ENCODE peak calls at places on chromosomes 13 and 19, in ten cellular contexts. X is colonic mucosa; Y is SJCRH30; O is activated CD4-positive, alpha-beta T cell treated with anti-CD3 and anti-CD28 coated beads, Interleukin-2, amount 50 U/mL, for 1 hour; D is activated T-helper 2 cell treated with anti-CD3 and anti-CD28 coated beads, Interferon-gamma antibody, Interleukin-2, Interleukin-4, amounts not matched to agents 10 μg/mL and 5 μg/mL and 100 μg/mL, durations not matched to agents 14 hours and 24 hours and 36 hours; H is HT1080; Q is T-cell; G is stimulated activated CD4-positive, alpha-beta T cell treated with anti-CD3 and anti-CD28 coated beads, TNF-alpha, amount 100 ng/mL, for 24 hours; T is cardiac muscle cell; U is HCT116. P is an unnamed sample.
A peak's percentile ranks its signal among the peaks of the same experiment; 100 is the strongest.

GRCh38 chr19:17200408-17201079 is 14.6 kb upstream of the USE1 start:
- DNase-seq in X (no peak), Y (no peak), O (no peak), D (no peak), H (no peak), Q (no peak), G (no peak), T (no peak), U (no peak), P (no peak)

GRCh38 chr13:24834902-24835510 is 71.0 kb downstream of the RNF17 start:
- DNase-seq in X (peak; percentile 19), Y (peak; percentile 64), O (no peak), D (no peak), H (no peak), Q (no peak), G (no peak), T (no peak), U (no peak), P (no peak)

GRCh38 chr19:29878973-29879654 is 62.9 kb upstream of the URI1 start:
- DNase-seq in X (no peak), Y (peak; percentile 79), O (no peak), D (no peak), H (peak; percentile 88), Q (no peak), G (no peak), T (peak; percentile 41), U (peak; percentile 48), P (no peak)

GRCh38 chr13:80336335-80336734 is 4.6 kb downstream of the SPRY2 start:
- DNase-seq in X (no peak), Y (peak; percentile 50), O (no peak), D (no peak), H (no peak), Q (no peak), G (no peak), T (no peak), U (no peak), P (no peak)

GRCh38 chr13:108895220-108895704 is 265.9 kb downstream of the MYO16 start:
- DNase-seq in X (no peak), Y (peak; percentile 52), O (no peak), D (no peak), H (peak; percentile 50), Q (no peak), G (no peak), T (peak; percentile 63), U (no peak), P (no peak)

GRCh38 chr13:104773775-104774174 is 1707.6 kb upstream of the SLC10A2 start:
- DNase-seq in X (no peak), Y (peak; percentile 73), O (no peak), D (no peak), H (peak; percentile 57), Q (no peak), G (no peak), T (peak; percentile 68), U (peak; percentile 39), P (no peak)

GRCh38 chr19:43699506-43700367 is 16.1 kb upstream of the IRGC start:
- DNase-seq in X (peak; percentile 51), Y (peak; percentile 34), O (no peak), D (no peak), H (no peak), Q (no peak), G (no peak), T (peak; percentile 48), U (no peak), P (no peak)

GRCh38 chr19:40982594-40983101 is 8.4 kb upstream of the CYP2B6 start:
- DNase-seq in X (no peak), Y (peak; percentile 12), O (no peak), D (no peak), H (no peak), Q (no peak), G (no peak), T (no peak), U (no peak), P (no peak)

GRCh38 chr13:65768545-65768944 is 1461.6 kb downstream of the PCDH9 start:
- DNase-seq in X (no peak), Y (peak; percentile 13), O (no peak), D (no peak), H (no peak), Q (no peak), G (no peak), T (no peak), U (no peak), P (no peak)

GRCh38 chr13:114152285-114152645 is 19.8 kb upstream of the RASA3 start:
- DNase-seq in X (no peak), Y (no peak), O (no peak), D (no peak), H (no peak), Q (no peak), G (no peak), T (no peak), U (no peak), P (no peak)

GRCh38 chr19:5914946-5915781 is 1.1 kb downstream of the CAPS start:
- DNase-seq in X (peak; percentile 63), Y (no peak), O (no peak), D (no peak), H (no peak), Q (no peak), G (no peak), T (peak; percentile 49), U (no peak), P (no peak)

GRCh38 chr19:40465025-40465780 is at the start of gene BLVRB:
- DNase-seq in X (no peak), Y (no peak), O (no peak), D (no peak), H (peak; percentile 60), Q (no peak), G (no peak), T (no peak), U (no peak), P (peak; percentile 58)

GRCh38 chr13:92948034-92948433 is 278.6 kb upstream of the GPC6 start:
- DNase-seq in X (no peak), Y (no peak), O (no peak), D (no peak), H (no peak), Q (no peak), G (no peak), T (no peak), U (no peak), P (no peak)

GRCh38 chr19:15551183-15552004 is 43.1 kb downstream of the CYP4F22 start:
- DNase-seq in X (peak; percentile 30), Y (peak; percentile 37), O (peak; percentile 67), D (peak; percentile 45), H (no peak), Q (peak; percentile 48), G (peak; percentile 50), T (no peak), U (no peak), P (peak; percentile 35)

GRCh38 chr13:66659291-66660012 is 570.7 kb downstream of the PCDH9 start:
- DNase-seq in X (no peak), Y (no peak), O (no peak), D (no peak), H (peak; percentile 28), Q (no peak), G (no peak), T (no peak), U (no peak), P (no peak)

GRCh38 chr13:31267126-31267784 is 67.5 kb downstream of the B3GLCT start:
- DNase-seq in X (no peak), Y (no peak), O (no peak), D (no peak), H (no peak), Q (no peak), G (no peak), T (no peak), U (no peak), P (no peak)

GRCh38 chr13:100946588-100946987 is 272.0 kb upstream of the TMTC4 start:
- DNase-seq in X (no peak), Y (no peak), O (no peak), D (no peak), H (no peak), Q (no peak), G (no peak), T (no peak), U (no peak), P (no peak)

GRCh38 chr19:49591731-49592485 is 926 bp downstream of the PRR12 start:
- DNase-seq in X (peak; percentile 70), Y (peak; percentile 60), O (peak; percentile 40), D (peak; percentile 46), H (peak; percentile 71), Q (peak; percentile 25), G (no peak), T (peak; percentile 49), U (no peak), P (peak; percentile 71)

GRCh38 chr13:44541601-44542000 is 34.5 kb downstream of the TSC22D1 start:
- DNase-seq in X (no peak), Y (no peak), O (no peak), D (no peak), H (no peak), Q (no peak), G (no peak), T (no peak), U (no peak), P (no peak)

GRCh38 chr19:16234552-16235445 is 37.1 kb downstream of the AP1M1 start:
- DNase-seq in X (no peak), Y (no peak), O (no peak), D (no peak), H (no peak), Q (no peak), G (no peak), T (no peak), U (no peak), P (no peak)

GRCh38 chr13:40993987-40994386 is 25.1 kb downstream of the ELF1 start:
- DNase-seq in X (peak; percentile 73), Y (no peak), O (no peak), D (no peak), H (no peak), Q (no peak), G (no peak), T (no peak), U (peak; percentile 87), P (no peak)

GRCh38 chr13:110641055-110642015 is 26.0 kb downstream of the NAXD start:
- DNase-seq in X (no peak), Y (no peak), O (no peak), D (no peak), H (no peak), Q (no peak), G (no peak), T (no peak), U (no peak), P (no peak)

P was measured in CMK.